ENCODE peak calls at places on chromosomes 7 and 10, in ten cellular contexts. One of them, this sample, is unnamed.
A peak's percentile ranks its signal among the peaks of the same experiment; 100 is the strongest.

GRCh38 chr10:8889538-8889937 is 835.0 kb downstream of the GATA3 start:
- DNase-seq in NCI-H1694: no peak
- DNase-seq in naive thymus-derived CD8-positive, alpha-beta T cell: no peak
- DNase-seq in lung microvascular endothelial cell: no peak
- DNase-seq in astrocyte of the hippocampus: no peak
- DNase-seq in CD8-positive, alpha-beta memory T cell: no peak
- DNase-seq in left colon: no peak
- DNase-seq in amygdala: no peak
- DNase-seq in stimulated activated naive CD8-positive, alpha-beta T cell treated with anti-CD3 and anti-CD28 coated beads, Interleukin-15, Interleukin-2, amounts not matched to agents 100 U/mL and 50 U/mL, for 24 hours: no peak
- DNase-seq in hypothalamus: no peak
- DNase-seq in this sample: no peak

GRCh38 chr7:139382439-139382838 is 22.7 kb downstream of the LUC7L2 start:
- DNase-seq in stimulated activated naive CD8-positive, alpha-beta T cell treated with anti-CD3 and anti-CD28 coated beads, Interleukin-15, Interleukin-2, amounts not matched to agents 100 U/mL and 50 U/mL, for 24 hours: no peak
- DNase-seq in left colon: no peak
- DNase-seq in NCI-H1694: no peak
- DNase-seq in amygdala: no peak
- DNase-seq in astrocyte of the hippocampus: no peak
- DNase-seq in CD8-positive, alpha-beta memory T cell: no peak
- DNase-seq in lung microvascular endothelial cell: no peak
- DNase-seq in hypothalamus: no peak
- DNase-seq in naive thymus-derived CD8-positive, alpha-beta T cell: no peak
- DNase-seq in this sample: no peak

GRCh38 chr7:128455556-128456254 is at the start of gene HILPDA:
- DNase-seq in left colon: peak; percentile 92
- DNase-seq in astrocyte of the hippocampus: peak; percentile 97
- DNase-seq in lung microvascular endothelial cell: peak; percentile 90
- DNase-seq in stimulated activated naive CD8-positive, alpha-beta T cell treated with anti-CD3 and anti-CD28 coated beads, Interleukin-15, Interleukin-2, amounts not matched to agents 100 U/mL and 50 U/mL, for 24 hours: peak; percentile 96
- DNase-seq in hypothalamus: peak; percentile 64
- DNase-seq in naive thymus-derived CD8-positive, alpha-beta T cell: peak; percentile 92
- DNase-seq in NCI-H1694: peak; percentile 79
- DNase-seq in CD8-positive, alpha-beta memory T cell: peak; percentile 91
- DNase-seq in amygdala: peak; percentile 87
- DNase-seq in this sample: peak; percentile 90

GRCh38 chr7:130135208-130136205 is 65.2 kb downstream of the KLHDC10 start:
- DNase-seq in hypothalamus: no peak
- DNase-seq in amygdala: no peak
- DNase-seq in NCI-H1694: no peak
- DNase-seq in CD8-positive, alpha-beta memory T cell: no peak
- DNase-seq in left colon: no peak
- DNase-seq in astrocyte of the hippocampus: no peak
- DNase-seq in stimulated activated naive CD8-positive, alpha-beta T cell treated with anti-CD3 and anti-CD28 coated beads, Interleukin-15, Interleukin-2, amounts not matched to agents 100 U/mL and 50 U/mL, for 24 hours: no peak
- DNase-seq in lung microvascular endothelial cell: no peak
- DNase-seq in naive thymus-derived CD8-positive, alpha-beta T cell: no peak
- DNase-seq in this sample: no peak

GRCh38 chr10:93993782-93994668 is at the start of gene PLCE1:
- DNase-seq in CD8-positive, alpha-beta memory T cell: no peak
- DNase-seq in amygdala: peak; percentile 41
- DNase-seq in NCI-H1694: no peak
- DNase-seq in hypothalamus: peak; percentile 19
- DNase-seq in left colon: peak; percentile 57
- DNase-seq in lung microvascular endothelial cell: peak; percentile 7
- DNase-seq in astrocyte of the hippocampus: peak; percentile 85
- DNase-seq in stimulated activated naive CD8-positive, alpha-beta T cell treated with anti-CD3 and anti-CD28 coated beads, Interleukin-15, Interleukin-2, amounts not matched to agents 100 U/mL and 50 U/mL, for 24 hours: peak; percentile 9
- DNase-seq in naive thymus-derived CD8-positive, alpha-beta T cell: no peak
- DNase-seq in this sample: peak; percentile 65

GRCh38 chr7:108308913-108309312 is 147.3 kb downstream of the NRCAM start:
- DNase-seq in NCI-H1694: no peak
- DNase-seq in lung microvascular endothelial cell: peak; percentile 74
- DNase-seq in amygdala: no peak
- DNase-seq in astrocyte of the hippocampus: peak; percentile 90
- DNase-seq in naive thymus-derived CD8-positive, alpha-beta T cell: no peak
- DNase-seq in stimulated activated naive CD8-positive, alpha-beta T cell treated with anti-CD3 and anti-CD28 coated beads, Interleukin-15, Interleukin-2, amounts not matched to agents 100 U/mL and 50 U/mL, for 24 hours: no peak
- DNase-seq in CD8-positive, alpha-beta memory T cell: no peak
- DNase-seq in left colon: no peak
- DNase-seq in hypothalamus: no peak
- DNase-seq in this sample: no peak

GRCh38 chr10:132070724-132071123 is 5.0 kb downstream of the JAKMIP3 start:
- DNase-seq in amygdala: no peak
- DNase-seq in hypothalamus: no peak
- DNase-seq in left colon: no peak
- DNase-seq in naive thymus-derived CD8-positive, alpha-beta T cell: no peak
- DNase-seq in CD8-positive, alpha-beta memory T cell: no peak
- DNase-seq in astrocyte of the hippocampus: no peak
- DNase-seq in stimulated activated naive CD8-positive, alpha-beta T cell treated with anti-CD3 and anti-CD28 coated beads, Interleukin-15, Interleukin-2, amounts not matched to agents 100 U/mL and 50 U/mL, for 24 hours: no peak
- DNase-seq in lung microvascular endothelial cell: no peak
- DNase-seq in NCI-H1694: no peak
- DNase-seq in this sample: no peak

GRCh38 chr7:44280993-44281721 is 44.2 kb downstream of the CAMK2B start:
- DNase-seq in lung microvascular endothelial cell: no peak
- DNase-seq in stimulated activated naive CD8-positive, alpha-beta T cell treated with anti-CD3 and anti-CD28 coated beads, Interleukin-15, Interleukin-2, amounts not matched to agents 100 U/mL and 50 U/mL, for 24 hours: no peak
- DNase-seq in NCI-H1694: no peak
- DNase-seq in naive thymus-derived CD8-positive, alpha-beta T cell: no peak
- DNase-seq in left colon: peak; percentile 12
- DNase-seq in CD8-positive, alpha-beta memory T cell: no peak
- DNase-seq in astrocyte of the hippocampus: no peak
- DNase-seq in amygdala: no peak
- DNase-seq in hypothalamus: no peak
- DNase-seq in this sample: no peak

GRCh38 chr10:33155720-33156638 is 178.5 kb downstream of the NRP1 start:
- DNase-seq in NCI-H1694: no peak
- DNase-seq in lung microvascular endothelial cell: peak; percentile 59
- DNase-seq in naive thymus-derived CD8-positive, alpha-beta T cell: no peak
- DNase-seq in left colon: no peak
- DNase-seq in stimulated activated naive CD8-positive, alpha-beta T cell treated with anti-CD3 and anti-CD28 coated beads, Interleukin-15, Interleukin-2, amounts not matched to agents 100 U/mL and 50 U/mL, for 24 hours: no peak
- DNase-seq in CD8-positive, alpha-beta memory T cell: no peak
- DNase-seq in astrocyte of the hippocampus: peak; percentile 58
- DNase-seq in hypothalamus: no peak
- DNase-seq in amygdala: no peak
- DNase-seq in this sample: no peak

GRCh38 chr7:122887198-122887597 is 938 bp upstream of the CADPS2 start:
- DNase-seq in NCI-H1694: no peak
- DNase-seq in astrocyte of the hippocampus: peak; percentile 81
- DNase-seq in amygdala: peak; percentile 32
- DNase-seq in hypothalamus: no peak
- DNase-seq in stimulated activated naive CD8-positive, alpha-beta T cell treated with anti-CD3 and anti-CD28 coated beads, Interleukin-15, Interleukin-2, amounts not matched to agents 100 U/mL and 50 U/mL, for 24 hours: no peak
- DNase-seq in lung microvascular endothelial cell: peak; percentile 88
- DNase-seq in left colon: peak; percentile 62
- DNase-seq in naive thymus-derived CD8-positive, alpha-beta T cell: no peak
- DNase-seq in CD8-positive, alpha-beta memory T cell: no peak
- DNase-seq in this sample: peak; percentile 33

GRCh38 chr10:12389154-12389734 is 39.9 kb downstream of the CAMK1D start:
- DNase-seq in CD8-positive, alpha-beta memory T cell: no peak
- DNase-seq in amygdala: no peak
- DNase-seq in NCI-H1694: no peak
- DNase-seq in lung microvascular endothelial cell: no peak
- DNase-seq in astrocyte of the hippocampus: no peak
- DNase-seq in naive thymus-derived CD8-positive, alpha-beta T cell: no peak
- DNase-seq in hypothalamus: no peak
- DNase-seq in left colon: peak; percentile 54
- DNase-seq in stimulated activated naive CD8-positive, alpha-beta T cell treated with anti-CD3 and anti-CD28 coated beads, Interleukin-15, Interleukin-2, amounts not matched to agents 100 U/mL and 50 U/mL, for 24 hours: no peak
- DNase-seq in this sample: no peak

GRCh38 chr10:15486404-15486803 is 115.3 kb upstream of the FAM171A1 start:
- DNase-seq in stimulated activated naive CD8-positive, alpha-beta T cell treated with anti-CD3 and anti-CD28 coated beads, Interleukin-15, Interleukin-2, amounts not matched to agents 100 U/mL and 50 U/mL, for 24 hours: no peak
- DNase-seq in left colon: no peak
- DNase-seq in amygdala: no peak
- DNase-seq in lung microvascular endothelial cell: no peak
- DNase-seq in astrocyte of the hippocampus: peak; percentile 16
- DNase-seq in naive thymus-derived CD8-positive, alpha-beta T cell: no peak
- DNase-seq in CD8-positive, alpha-beta memory T cell: no peak
- DNase-seq in NCI-H1694: no peak
- DNase-seq in hypothalamus: no peak
- DNase-seq in this sample: no peak

GRCh38 chr10:91034042-91034441 is 113.2 kb upstream of the ANKRD1 start:
- DNase-seq in CD8-positive, alpha-beta memory T cell: no peak
- DNase-seq in lung microvascular endothelial cell: peak; percentile 25
- DNase-seq in stimulated activated naive CD8-positive, alpha-beta T cell treated with anti-CD3 and anti-CD28 coated beads, Interleukin-15, Interleukin-2, amounts not matched to agents 100 U/mL and 50 U/mL, for 24 hours: no peak
- DNase-seq in naive thymus-derived CD8-positive, alpha-beta T cell: peak; percentile 1
- DNase-seq in hypothalamus: no peak
- DNase-seq in NCI-H1694: no peak
- DNase-seq in astrocyte of the hippocampus: no peak
- DNase-seq in amygdala: no peak
- DNase-seq in left colon: no peak
- DNase-seq in this sample: no peak

GRCh38 chr7:831596-832291 is 532 bp upstream of the SUN1 start:
- DNase-seq in NCI-H1694: no peak
- DNase-seq in left colon: no peak
- DNase-seq in amygdala: no peak
- DNase-seq in hypothalamus: no peak
- DNase-seq in stimulated activated naive CD8-positive, alpha-beta T cell treated with anti-CD3 and anti-CD28 coated beads, Interleukin-15, Interleukin-2, amounts not matched to agents 100 U/mL and 50 U/mL, for 24 hours: no peak
- DNase-seq in naive thymus-derived CD8-positive, alpha-beta T cell: no peak
- DNase-seq in lung microvascular endothelial cell: peak; percentile 93
- DNase-seq in astrocyte of the hippocampus: peak; percentile 87
- DNase-seq in CD8-positive, alpha-beta memory T cell: no peak
- DNase-seq in this sample: peak; percentile 70

GRCh38 chr10:128804411-128804810 is 662.6 kb upstream of the MGMT start:
- DNase-seq in stimulated activated naive CD8-positive, alpha-beta T cell treated with anti-CD3 and anti-CD28 coated beads, Interleukin-15, Interleukin-2, amounts not matched to agents 100 U/mL and 50 U/mL, for 24 hours: no peak
- DNase-seq in lung microvascular endothelial cell: no peak
- DNase-seq in astrocyte of the hippocampus: no peak
- DNase-seq in hypothalamus: no peak
- DNase-seq in left colon: no peak
- DNase-seq in naive thymus-derived CD8-positive, alpha-beta T cell: no peak
- DNase-seq in amygdala: no peak
- DNase-seq in NCI-H1694: no peak
- DNase-seq in CD8-positive, alpha-beta memory T cell: no peak
- DNase-seq in this sample: no peak

This sample was measured in H54.